ENCODE peak calls at places on chromosomes 16 and 17, in four cellular contexts. J is testis, B is right lobe of liver, C is HFFc6. X is an unnamed sample.

GRCh38 chr17:40870136-40870535 is 3.1 kb upstream of the KRT12 start:
- DNase-seq in J (no peak), B (no peak), C (no peak), X (no peak)

GRCh38 chr17:2885751-2886150 is 89.5 kb downstream of the RAP1GAP2 start:
- DNase-seq in J (no peak), B (no peak), C (no peak), X (no peak)

GRCh38 chr16:77306050-77306616 is 106.9 kb downstream of the SYCE1L start:
- DNase-seq in J (no peak), B (no peak), C (no peak), X (no peak)

GRCh38 chr17:75481194-75482059 is 25.0 kb downstream of the TMEM94 start:
- DNase-seq in J (no peak), B (no peak), C (no peak), X (no peak)

GRCh38 chr17:32609085-32609484 is 122.3 kb downstream of the CDK5R1 start:
- DNase-seq in J (no peak), B (peak), C (peak), X (peak)

GRCh38 chr16:307691-308312 is 24.8 kb downstream of the PDIA2 start:
- DNase-seq in J (no peak), B (no peak), C (no peak), X (no peak)

GRCh38 chr17:31598921-31599571 is 207.6 kb downstream of the RAB11FIP4 start:
- DNase-seq in J (no peak), B (no peak), C (no peak), X (no peak)

GRCh38 chr17:65154770-65155589 is 17.8 kb downstream of the RGS9 start:
- DNase-seq in J (no peak), B (no peak), C (peak), X (no peak)

GRCh38 chr17:62919388-62919787 is 46.6 kb upstream of the TANC2 start:
- DNase-seq in J (no peak), B (no peak), C (no peak), X (peak)

GRCh38 chr16:28537964-28538732 is 626 bp downstream of the NUPR1 start:
- DNase-seq in J (peak), B (no peak), C (no peak), X (peak)

GRCh38 chr16:8777217-8777616 is 20.2 kb downstream of the TMEM186 start:
- DNase-seq in J (no peak), B (no peak), C (no peak), X (no peak)

GRCh38 chr16:30740364-30741251 is 7.6 kb upstream of the PHKG2 start:
- DNase-seq in J (peak), B (peak), C (peak), X (peak)

GRCh38 chr17:19626079-19626478 is 22.5 kb upstream of the ALDH3A2 start:
- DNase-seq in J (no peak), B (no peak), C (no peak), X (no peak)

GRCh38 chr17:3532106-3532858 is 25.3 kb downstream of the TRPV3 start:
- DNase-seq in J (no peak), B (no peak), C (no peak), X (no peak)

GRCh38 chr17:62937636-62938035 is 28.4 kb upstream of the TANC2 start:
- DNase-seq in J (no peak), B (no peak), C (no peak), X (no peak)

GRCh38 chr16:70267516-70267915 is 15.8 kb upstream of the EXOSC6 start:
- DNase-seq in J (peak), B (peak), C (peak), X (no peak)

GRCh38 chr17:82301916-82302497 is 15.4 kb downstream of the CD7 start:
- DNase-seq in J (no peak), B (no peak), C (no peak), X (no peak)

GRCh38 chr17:42814633-42815399 is 9.3 kb downstream of the BECN1 start:
- DNase-seq in J (no peak), B (no peak), C (peak), X (no peak)

GRCh38 chr16:51431517-51432241 is 280.6 kb upstream of the SALL1 start:
- DNase-seq in J (no peak), B (no peak), C (peak), X (peak)

X was measured in pancreas.